ENCODE peak calls at places on chromosomes 12 and 14, in six cellular contexts. G is lung, T is kidney, X is heart right ventricle, S is GM13977, J is tibial nerve. H is an unnamed sample.

GRCh38 chr12:49565119-49565955 is 2.6 kb downstream of the MCRS1 start:
- DNase-seq in X (no peak), S (no peak), G (no peak), T (peak), J (no peak), H (no peak)

GRCh38 chr14:71485833-71486232 is 446.4 kb upstream of the RGS6 start:
- DNase-seq in J (no peak), X (no peak), S (no peak), T (no peak), G (no peak), H (no peak)

GRCh38 chr12:54526800-54527630 is 22.4 kb upstream of the PDE1B start:
- DNase-seq in S (no peak), G (no peak), T (no peak), X (peak), J (no peak), H (no peak)

GRCh38 chr12:5171701-5172100 is 128.0 kb downstream of the KCNA5 start:
- DNase-seq in T (no peak), G (peak), S (peak), J (no peak), X (no peak), H (no peak)

GRCh38 chr14:35333347-35333730 is 41.2 kb downstream of the PSMA6 start:
- DNase-seq in X (no peak), T (no peak), J (no peak), G (no peak), S (peak), H (peak)

GRCh38 chr12:94202245-94203180 is 54.1 kb downstream of the PLXNC1 start:
- DNase-seq in S (no peak), G (no peak), X (no peak), T (no peak), J (no peak), H (no peak)

GRCh38 chr12:90174198-90174510 is 465.5 kb upstream of the ATP2B1 start:
- DNase-seq in X (no peak), G (no peak), T (no peak), S (no peak), J (no peak), H (no peak)

GRCh38 chr12:46933947-46934346 is 108.2 kb upstream of the SLC38A4 start:
- DNase-seq in X (no peak), T (no peak), G (no peak), S (peak), J (no peak), H (no peak)

GRCh38 chr14:91890291-91890749 is 23.0 kb upstream of the TC2N start:
- DNase-seq in X (no peak), T (peak), S (no peak), J (no peak), G (no peak), H (no peak)

GRCh38 chr12:11650279-11650696 is 814 bp downstream of the ETV6 start:
- DNase-seq in J (no peak), G (no peak), T (no peak), S (no peak), X (no peak), H (no peak)

GRCh38 chr14:93234798-93235197 is 27.7 kb downstream of the UBR7 start:
- DNase-seq in S (no peak), G (no peak), X (no peak), J (no peak), T (no peak), H (no peak)

GRCh38 chr12:89451876-89452275 is 72.7 kb downstream of the GALNT4 start:
- DNase-seq in J (no peak), T (peak), G (no peak), X (peak), S (no peak), H (no peak)

GRCh38 chr12:80161612-80162011 is 62.3 kb downstream of the OTOGL start:
- DNase-seq in G (no peak), S (no peak), T (no peak), J (no peak), X (no peak), H (no peak)

GRCh38 chr14:92687681-92688433 is 60.6 kb downstream of the LGMN start:
- DNase-seq in S (no peak), J (no peak), G (no peak), X (peak), T (peak), H (peak)

GRCh38 chr14:20597108-20597507 is 5.9 kb upstream of the RNASE12 start:
- DNase-seq in S (no peak), G (no peak), X (no peak), J (no peak), T (no peak), H (no peak)

GRCh38 chr12:39772708-39773665 is 153.4 kb upstream of the ABCD2 start:
- DNase-seq in J (no peak), G (no peak), T (no peak), X (no peak), S (no peak), H (no peak)

GRCh38 chr12:13374783-13375182 is 178.3 kb downstream of the EMP1 start:
- DNase-seq in J (no peak), X (peak), T (no peak), S (no peak), G (no peak), H (no peak)

GRCh38 chr14:88289214-88289613 is 33.9 kb downstream of the KCNK10 start:
- DNase-seq in T (no peak), X (no peak), G (no peak), J (no peak), S (no peak), H (no peak)

GRCh38 chr14:96164861-96165490 is 39.7 kb upstream of the BDKRB2 start:
- DNase-seq in J (no peak), X (no peak), G (no peak), T (no peak), S (no peak), H (no peak)

GRCh38 chr14:22561661-22562579 is 27.1 kb downstream of the DAD1 start:
- DNase-seq in T (no peak), S (no peak), X (no peak), J (no peak), G (peak), H (no peak)

GRCh38 chr12:989751-990278 is 1.2 kb upstream of the ERC1 start:
- DNase-seq in T (no peak), S (no peak), J (no peak), X (no peak), G (no peak), H (no peak)

GRCh38 chr12:118052324-118053070 is 8.5 kb downstream of the WSB2 start:
- DNase-seq in S (no peak), X (peak), G (peak), T (peak), J (peak), H (no peak)

GRCh38 chr12:111413442-111414086 is 7.8 kb downstream of the SH2B3 start:
- DNase-seq in G (no peak), X (peak), J (no peak), S (no peak), T (peak), H (no peak)

GRCh38 chr12:129789921-129790320 is 113.9 kb downstream of the TMEM132D start:
- DNase-seq in G (no peak), T (no peak), X (no peak), S (no peak), J (no peak), H (no peak)

GRCh38 chr14:65594882-65595237 is 182.3 kb downstream of the FUT8 start:
- DNase-seq in S (no peak), T (no peak), J (no peak), G (no peak), X (no peak), H (no peak)

GRCh38 chr12:15544589-15544988 is 222.3 kb downstream of the PTPRO start:
- DNase-seq in S (no peak), T (no peak), J (no peak), G (no peak), X (no peak), H (no peak)

GRCh38 chr12:106249411-106250135 is 1.8 kb upstream of the CKAP4 start:
- DNase-seq in X (no peak), T (no peak), J (no peak), G (no peak), S (peak), H (no peak)

GRCh38 chr14:68397827-68398226 is 395.0 kb downstream of the ZFP36L1 start:
- DNase-seq in J (no peak), G (no peak), X (no peak), S (no peak), T (no peak), H (no peak)

GRCh38 chr12:34219046-34219770 is 196.9 kb downstream of the ALG10 start:
- DNase-seq in G (no peak), X (no peak), T (no peak), J (no peak), S (no peak), H (no peak)

GRCh38 chr14:75831455-75831854 is 150.3 kb downstream of the TGFB3 start:
- DNase-seq in T (no peak), G (peak), X (peak), J (peak), S (no peak), H (no peak)

GRCh38 chr12:122206111-122206881 is 2.8 kb downstream of the B3GNT4 start:
- DNase-seq in S (no peak), G (no peak), J (no peak), X (no peak), T (no peak), H (no peak)

GRCh38 chr12:104618691-104619090 is 161.9 kb downstream of the CHST11 start:
- DNase-seq in S (no peak), T (no peak), X (no peak), G (no peak), J (no peak), H (no peak)

GRCh38 chr12:95002754-95003153 is 743 bp downstream of the NDUFA12 start:
- DNase-seq in X (no peak), S (no peak), J (no peak), G (no peak), T (no peak), H (no peak)

GRCh38 chr14:84340938-84341337 is 1189.0 kb upstream of the FLRT2 start:
- DNase-seq in T (no peak), X (no peak), S (no peak), J (no peak), G (no peak), H (no peak)

GRCh38 chr12:22190-22529 is 44.4 kb upstream of the IQSEC3 start:
- DNase-seq in S (no peak), G (no peak), J (no peak), X (no peak), T (no peak), H (no peak)

GRCh38 chr12:45581112-45581511 is 148.4 kb upstream of the ARID2 start:
- DNase-seq in G (no peak), T (no peak), J (no peak), S (no peak), X (no peak), H (no peak)

GRCh38 chr12:131832393-131833231 is 4.4 kb downstream of the MMP17 start:
- DNase-seq in S (no peak), G (no peak), X (peak), T (no peak), J (peak), H (peak)
- TF ChIP-seq CTCF in S (no peak), G (no peak), X (no peak), T (no peak), J (no peak), H (no peak)

DNA sequence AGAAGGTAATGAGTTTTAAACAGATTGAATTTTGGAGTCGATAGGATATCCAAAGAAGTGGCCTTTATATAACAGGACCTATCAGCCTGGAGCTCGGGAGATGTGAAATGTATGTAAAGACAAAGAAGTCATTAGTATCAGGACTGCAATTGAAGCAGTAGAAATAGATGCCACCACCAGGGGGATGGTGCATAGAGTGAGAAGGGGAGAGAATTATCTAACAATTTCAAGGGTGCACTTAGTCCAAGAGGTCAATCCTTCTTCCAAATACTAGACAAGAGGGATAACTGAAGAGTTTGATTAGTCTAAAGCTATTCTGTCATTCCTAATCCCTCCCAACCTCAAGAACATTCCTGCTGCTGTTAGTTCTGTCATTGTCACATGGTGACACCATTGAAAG is 127.8 kb downstream of the CFAP54 start:
- DNase-seq in J (no peak), T (no peak), X (no peak), S (no peak), G (no peak), H (no peak)
- TF ChIP-seq CTCF in J (no peak), T (no peak), X (no peak), S (no peak), G (no peak), H (peak)

GRCh38 chr14:31572955-31573354 is 11.8 kb downstream of the NUBPL start:
- DNase-seq in G (no peak), T (no peak), X (no peak), J (no peak), S (no peak), H (no peak)

GRCh38 chr14:31568151-31568550 is 6.9 kb downstream of the NUBPL start:
- DNase-seq in S (no peak), T (no peak), X (no peak), G (no peak), J (no peak), H (no peak)

GRCh38 chr14:31566456-31566855 is 5.3 kb downstream of the NUBPL start:
- DNase-seq in G (no peak), T (no peak), S (no peak), J (no peak), X (no peak), H (no peak)

GRCh38 chr14:31567651-31568050 is 6.4 kb downstream of the NUBPL start:
- DNase-seq in S (no peak), J (no peak), G (no peak), X (no peak), T (no peak), H (no peak)

GRCh38 chr14:31568671-31569070 is 7.5 kb downstream of the NUBPL start:
- DNase-seq in G (no peak), X (no peak), S (no peak), T (no peak), J (no peak), H (no peak)
- TF ChIP-seq CTCF in G (no peak), X (no peak), S (no peak), T (no peak), J (no peak), H (no peak)

DNA sequence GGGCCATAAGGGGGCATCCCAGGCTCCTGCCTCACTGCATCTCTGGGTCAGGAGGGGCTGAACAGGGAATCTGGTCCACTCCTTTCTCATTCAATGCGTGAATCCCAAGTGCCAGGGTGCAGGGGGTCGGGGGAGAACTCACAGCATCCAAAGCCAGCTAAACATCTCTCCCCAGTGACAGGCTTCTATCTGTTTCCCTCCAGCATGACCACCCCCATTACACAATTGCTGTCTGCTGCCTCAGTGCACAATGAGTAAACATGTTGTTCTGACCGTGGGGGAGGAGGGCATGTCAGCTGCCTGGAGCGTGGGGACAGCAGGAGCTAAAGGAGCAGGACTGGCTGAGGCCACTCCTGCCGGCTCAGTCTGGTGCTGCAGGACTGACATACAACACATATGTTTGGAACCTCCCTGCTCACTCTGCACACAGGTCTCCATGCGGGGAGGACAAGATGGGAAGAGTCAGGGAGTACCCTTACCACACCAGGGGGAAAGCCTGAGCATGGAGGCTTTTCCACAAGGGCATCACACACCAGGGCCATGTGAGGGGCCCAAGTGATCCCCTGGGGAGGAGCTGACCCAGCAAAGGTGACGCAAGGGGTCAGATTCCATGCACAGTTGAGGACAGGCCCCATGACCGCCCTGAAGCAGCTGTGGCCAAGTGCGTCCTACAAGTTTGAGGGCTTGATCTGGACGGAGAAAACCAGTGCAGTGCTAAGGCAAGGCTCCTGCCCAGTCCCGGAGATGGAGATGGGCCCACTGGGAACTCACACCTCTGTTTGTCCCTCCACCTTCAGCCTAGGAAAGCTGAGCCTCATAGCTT is 1.4 kb downstream of the TNS2 start:
- DNase-seq in X (peak), T (peak), G (peak), S (no peak), J (peak), H (peak)
- TF ChIP-seq CTCF in X (peak), T (peak), G (no peak), S (no peak), J (peak), H (peak)

DNA sequence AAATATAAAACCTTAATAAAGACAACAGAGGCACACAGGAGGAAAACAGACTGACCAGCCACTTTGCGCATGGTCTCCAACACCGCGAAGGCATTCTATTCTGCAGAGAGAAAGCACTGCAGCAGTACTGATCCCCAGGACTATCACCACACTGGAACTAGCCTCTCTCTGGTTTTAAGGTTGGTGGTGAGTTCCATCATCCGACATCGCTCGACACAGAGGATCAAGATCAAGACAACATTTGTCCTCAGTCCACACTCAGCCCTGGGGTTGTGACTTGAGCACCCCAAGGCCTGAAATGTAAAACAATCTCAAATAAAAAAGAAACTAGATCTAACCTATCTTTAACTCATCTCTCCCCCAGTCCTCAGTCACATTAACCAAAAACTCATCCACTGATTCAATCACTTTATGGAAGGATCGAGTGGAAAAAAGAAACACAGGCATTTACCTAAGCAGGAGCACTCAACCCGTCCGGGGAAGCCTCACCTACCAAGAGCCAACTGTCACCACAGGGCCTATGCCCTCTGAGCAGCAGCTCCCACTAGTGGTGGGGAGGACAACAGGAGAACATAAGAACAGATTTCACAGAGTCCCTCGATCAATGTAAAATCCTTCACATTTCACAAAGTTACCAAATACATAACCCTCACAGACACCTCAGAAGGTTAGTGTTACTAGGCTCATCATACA is 17.7 kb downstream of the STXBP6 start:
- DNase-seq in T (no peak), X (no peak), S (no peak), G (no peak), J (no peak), H (no peak)
- TF ChIP-seq CTCF in T (peak), X (no peak), S (peak), G (no peak), J (no peak), H (peak)

GRCh38 chr14:54902521-54903420 is at the start of gene GCH1:
- DNase-seq in J (no peak), S (peak), X (peak), T (peak), G (peak), H (no peak)

GRCh38 chr14:54906075-54906474 is 3.4 kb upstream of the GCH1 start:
- DNase-seq in S (no peak), J (no peak), X (no peak), T (no peak), G (no peak), H (no peak)

GRCh38 chr14:54901380-54902142 is 1.1 kb downstream of the GCH1 start:
- DNase-seq in S (no peak), G (no peak), T (no peak), X (no peak), J (no peak), H (no peak)

GRCh38 chr14:54902143-54902520 is 494 bp downstream of the GCH1 start:
- DNase-seq in J (peak), G (peak), X (peak), T (peak), S (peak), H (no peak)
- TF ChIP-seq CTCF in J (no peak), G (no peak), X (no peak), T (peak), S (no peak), H (no peak)

GRCh38 chr14:101707285-101707842 is 54.1 kb upstream of the PPP2R5C start:
- DNase-seq in G (peak), S (peak), J (no peak), T (no peak), X (no peak), H (no peak)

GRCh38 chr14:101707863-101708620 is 53.5 kb upstream of the PPP2R5C start:
- DNase-seq in T (peak), X (no peak), S (no peak), J (no peak), G (peak), H (no peak)

GRCh38 chr14:101709962-101710891 is 51.3 kb upstream of the PPP2R5C start:
- DNase-seq in X (no peak), T (peak), S (no peak), G (peak), J (no peak), H (no peak)

GRCh38 chr14:101709533-101709881 is 52.0 kb upstream of the PPP2R5C start:
- DNase-seq in G (peak), S (no peak), X (no peak), J (no peak), T (no peak), H (no peak)

DNA sequence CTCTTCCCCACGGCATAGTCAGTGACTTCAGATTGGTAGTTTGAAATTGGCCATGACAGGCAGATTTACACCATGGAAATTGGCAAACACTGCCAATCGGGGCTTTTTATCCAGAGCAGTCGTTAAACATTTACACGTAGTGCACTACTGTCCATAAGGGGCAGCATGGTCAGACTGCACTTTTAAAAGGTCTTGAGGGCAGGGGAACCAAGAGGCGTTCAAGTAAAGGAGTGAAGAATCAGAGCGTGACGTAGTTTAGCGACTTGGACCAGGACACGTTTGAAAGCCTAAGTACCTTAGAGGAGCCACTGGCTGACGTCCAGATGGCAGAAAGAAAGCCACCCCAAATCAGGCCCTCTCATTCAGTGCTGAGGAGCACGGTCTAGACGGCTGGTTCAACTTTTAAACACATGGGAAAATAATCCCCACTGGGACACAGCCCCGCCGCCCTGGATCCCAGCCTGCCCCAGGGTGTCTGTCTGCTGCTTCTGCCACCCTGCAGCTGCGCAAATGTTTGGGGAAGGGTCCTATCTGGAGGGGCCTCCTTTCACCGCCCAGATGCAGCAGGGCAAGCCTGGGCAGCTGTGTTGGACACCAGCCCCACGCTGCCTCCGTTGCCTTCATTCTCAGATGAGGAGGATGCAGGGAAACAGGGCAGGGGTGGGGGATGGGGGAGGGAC is 52.5 kb upstream of the PPP2R5C start:
- DNase-seq in T (peak), G (no peak), X (no peak), S (no peak), J (no peak), H (no peak)
- TF ChIP-seq CTCF in T (no peak), G (no peak), X (no peak), S (no peak), J (no peak), H (no peak)

GRCh38 chr12:79008591-79008990 is 144.0 kb downstream of the SYT1 start:
- DNase-seq in S (no peak), G (no peak), J (no peak), X (no peak), T (no peak), H (no peak)
- TF ChIP-seq CTCF in S (no peak), G (no peak), J (no peak), X (no peak), T (no peak), H (no peak)

GRCh38 chr12:57775563-57776246 is 3.3 kb downstream of the EEF1AKMT3 start:
- DNase-seq in S (no peak), J (no peak), T (peak), X (no peak), G (no peak), H (no peak)
- TF ChIP-seq CTCF in S (no peak), J (no peak), T (no peak), X (no peak), G (no peak), H (peak)

H was measured in chondrocyte.